ENCODE peak calls at places on chromosomes 16 and 17, in four cellular contexts. H is nephron progenitor cell, F is astrocyte of the spinal cord, Z is Peyer's patch. X is an unnamed sample.

GRCh38 chr17:280901-281300 is 71.7 kb downstream of the RPH3AL start:
- DNase-seq in H (no peak), F (no peak), Z (peak; percentile 13), X (no peak)

GRCh38 chr17:68057531-68057952 is 22.0 kb downstream of the KPNA2 start:
- DNase-seq in H (no peak), F (peak; percentile 29), Z (no peak), X (no peak)

GRCh38 chr16:17224859-17225258 is 245.9 kb downstream of the XYLT1 start:
- DNase-seq in H (no peak), F (peak; percentile 70), Z (no peak), X (peak; percentile 23)

GRCh38 chr17:69870091-69870530 is 204.9 kb upstream of the KCNJ16 start:
- DNase-seq in H (no peak), F (peak; percentile 88), Z (no peak), X (no peak)

GRCh38 chr17:37608369-37609169 is 649 bp downstream of the SYNRG start:
- DNase-seq in H (no peak), F (peak; percentile 52), Z (no peak), X (peak; percentile 18)

GRCh38 chr17:4043862-4044261 is 79.6 kb upstream of the ATP2A3 start:
- DNase-seq in H (no peak), F (no peak), Z (no peak), X (no peak)

GRCh38 chr16:2209258-2210008 is 1.2 kb downstream of the BRICD5 start:
- DNase-seq in H (no peak), F (no peak), Z (no peak), X (no peak)

GRCh38 chr17:488993-489757 is 136.6 kb upstream of the RPH3AL start:
- DNase-seq in H (peak; percentile 39), F (peak; percentile 33), Z (no peak), X (no peak)

GRCh38 chr16:89700649-89701424 is 668 bp downstream of the SPATA2L start:
- DNase-seq in H (peak; percentile 53), F (peak; percentile 35), Z (peak; percentile 88), X (peak; percentile 71)

GRCh38 chr16:85989863-85990643 is 91.1 kb downstream of the IRF8 start:
- DNase-seq in H (no peak), F (no peak), Z (no peak), X (peak; percentile 44)

GRCh38 chr17:28151001-28151400 is 108.5 kb downstream of the NLK start:
- DNase-seq in H (no peak), F (no peak), Z (no peak), X (no peak)

GRCh38 chr16:89418352-89418751 is 72.0 kb downstream of the ANKRD11 start:
- DNase-seq in H (no peak), F (no peak), Z (no peak), X (no peak)

GRCh38 chr17:34163681-34164080 is 91.4 kb upstream of the CCL2 start:
- DNase-seq in H (no peak), F (no peak), Z (no peak), X (no peak)

GRCh38 chr16:51035110-51035498 is 116.0 kb downstream of the SALL1 start:
- DNase-seq in H (no peak), F (no peak), Z (no peak), X (no peak)

GRCh38 chr16:75099075-75099667 is 17.4 kb downstream of the LDHD start:
- DNase-seq in H (no peak), F (no peak), Z (no peak), X (no peak)

GRCh38 chr16:12349950-12350842 is 373.7 kb downstream of the SNX29 start:
- DNase-seq in H (no peak), F (no peak), Z (no peak), X (no peak)

GRCh38 chr16:12347365-12347764 is 370.8 kb downstream of the SNX29 start:
- DNase-seq in H (no peak), F (no peak), Z (no peak), X (no peak)

GRCh38 chr16:12354296-12354818 is 377.8 kb downstream of the SNX29 start:
- DNase-seq in H (no peak), F (no peak), Z (no peak), X (no peak)

GRCh38 chr16:12348733-12349704 is 372.5 kb downstream of the SNX29 start:
- DNase-seq in H (no peak), F (no peak), Z (no peak), X (no peak)

DNA sequence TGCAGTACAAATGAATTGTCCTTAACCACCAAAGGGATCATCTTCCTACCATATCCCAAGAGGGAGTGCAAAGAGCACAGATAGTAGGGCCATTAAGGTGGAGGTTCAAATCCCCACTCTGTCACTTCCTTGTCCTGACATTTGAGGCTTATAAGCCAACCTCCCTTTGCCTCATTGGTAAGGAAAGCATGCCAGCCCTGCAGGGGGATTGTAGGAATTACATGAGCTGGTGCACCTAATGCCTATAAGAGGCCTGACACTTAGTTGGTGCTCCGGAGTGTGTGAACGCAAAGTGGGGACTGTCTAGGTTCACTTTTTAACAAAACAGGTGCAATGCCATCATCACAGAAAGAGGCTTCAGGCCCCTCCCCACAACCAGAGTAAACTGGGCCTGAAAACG is 374.4 kb downstream of the SNX29 start:
- DNase-seq in H (no peak), F (no peak), Z (no peak), X (no peak)
- TF ChIP-seq CTCF in H (no peak), F (no peak), Z (no peak), X (no peak)

DNA sequence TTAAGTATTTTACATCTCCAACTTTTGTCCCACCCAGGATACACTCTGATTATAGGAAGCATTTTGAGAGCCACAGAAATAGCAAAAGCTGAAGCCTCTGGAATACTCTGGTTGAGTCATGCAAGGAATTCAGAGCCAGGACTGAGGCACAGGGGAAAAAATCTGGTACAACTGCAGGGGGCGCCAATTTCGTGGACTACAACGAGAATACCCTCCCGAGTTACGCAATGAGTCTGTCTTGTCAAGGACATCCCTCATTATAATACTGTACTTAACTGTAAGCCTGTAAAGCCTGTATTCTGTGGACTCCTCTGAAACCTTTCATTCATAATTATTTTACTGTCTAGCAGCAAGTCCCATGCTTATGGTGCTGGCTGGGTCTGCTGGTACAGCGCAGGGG is 7.8 kb downstream of the HOXB1 start:
- DNase-seq in H (no peak), F (no peak), Z (no peak), X (no peak)
- TF ChIP-seq CTCF in H (peak; percentile 27), F (peak; percentile 23), Z (no peak), X (no peak)

GRCh38 chr16:68348645-68349445 is 38.0 kb downstream of the PRMT7 start:
- DNase-seq in H (no peak), F (no peak), Z (no peak), X (no peak)
- TF ChIP-seq CTCF in H (no peak), F (no peak), Z (no peak), X (no peak)

GRCh38 chr17:45302649-45303173 is 14.1 kb downstream of the MAP3K14 start:
- DNase-seq in H (no peak), F (peak; percentile 73), Z (no peak), X (no peak)

GRCh38 chr17:45299311-45299710 is 17.5 kb downstream of the MAP3K14 start:
- DNase-seq in H (no peak), F (no peak), Z (no peak), X (no peak)

GRCh38 chr17:45298546-45299285 is 18.1 kb downstream of the MAP3K14 start:
- DNase-seq in H (no peak), F (no peak), Z (no peak), X (no peak)

GRCh38 chr17:45300060-45300751 is 16.6 kb downstream of the MAP3K14 start:
- DNase-seq in H (no peak), F (no peak), Z (no peak), X (no peak)

DNA sequence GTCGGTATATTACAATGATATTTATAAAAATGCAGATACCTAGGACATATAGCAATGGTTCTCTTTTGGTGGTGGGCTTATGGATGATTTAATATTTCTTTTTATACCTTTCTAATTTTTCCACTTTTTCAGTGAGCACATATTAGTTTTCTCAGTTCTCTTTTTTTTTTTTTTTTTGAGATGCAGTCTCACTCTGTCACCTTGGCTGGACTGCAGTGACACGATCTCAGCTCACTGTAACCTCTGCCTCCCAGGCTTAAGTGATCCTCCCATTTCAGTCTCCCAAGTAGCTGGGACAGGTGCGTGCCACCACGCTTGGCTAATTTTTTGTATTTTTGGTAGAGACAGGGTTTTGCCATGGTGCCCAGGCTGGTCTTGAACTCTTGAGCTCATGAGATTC is 15.1 kb downstream of the MAP3K14 start:
- DNase-seq in H (no peak), F (no peak), Z (no peak), X (no peak)
- TF ChIP-seq CTCF in H (no peak), F (no peak), Z (no peak), X (no peak)

GRCh38 chr16:8882725-8883377 is 700 bp downstream of the LITAFD start:
- DNase-seq in H (no peak), F (no peak), Z (peak; percentile 25), X (no peak)

GRCh38 chr16:8887952-8888560 is 5.9 kb downstream of the LITAFD start:
- DNase-seq in H (no peak), F (peak; percentile 42), Z (peak; percentile 55), X (no peak)

GRCh38 chr16:8887438-8887765 is 5.3 kb downstream of the LITAFD start:
- DNase-seq in H (no peak), F (no peak), Z (peak; percentile 46), X (no peak)

GRCh38 chr16:8886593-8887437 is 4.7 kb downstream of the LITAFD start:
- DNase-seq in H (no peak), F (no peak), Z (peak; percentile 39), X (no peak)

GRCh38 chr16:8885674-8886592 is 3.8 kb downstream of the LITAFD start:
- DNase-seq in H (no peak), F (peak; percentile 40), Z (peak; percentile 79), X (no peak)
- TF ChIP-seq CTCF in H (no peak), F (peak; percentile 19), Z (no peak), X (no peak)

DNA sequence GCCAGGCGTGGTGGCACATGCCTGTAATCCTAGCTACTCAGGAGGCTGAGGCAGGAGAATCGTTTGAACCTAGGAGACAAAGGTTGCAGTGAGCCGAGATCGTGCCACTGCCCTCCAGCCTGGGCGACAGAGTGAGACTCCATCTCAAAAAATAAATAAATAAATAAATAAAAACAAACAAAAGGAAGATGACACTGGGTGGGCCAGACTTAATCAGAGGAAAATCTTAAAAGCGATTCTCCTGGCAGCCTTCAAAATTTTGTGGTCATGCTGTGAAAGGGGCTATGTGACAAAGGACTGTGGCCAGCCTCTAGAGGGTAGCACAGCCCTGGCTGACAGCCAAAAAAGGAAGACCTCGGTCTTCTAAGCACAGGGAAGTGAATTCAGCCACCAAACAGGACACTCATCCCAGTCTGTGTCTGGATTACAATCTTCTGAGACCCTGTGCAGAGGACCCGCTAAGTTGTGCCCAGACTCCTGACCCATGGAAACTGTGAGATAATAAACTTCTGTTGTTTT is 391.1 kb downstream of the CNTNAP4 start:
- DNase-seq in H (peak; percentile 14), F (no peak), Z (no peak), X (no peak)
- TF ChIP-seq CTCF in H (peak; percentile 17), F (no peak), Z (no peak), X (no peak)

DNA sequence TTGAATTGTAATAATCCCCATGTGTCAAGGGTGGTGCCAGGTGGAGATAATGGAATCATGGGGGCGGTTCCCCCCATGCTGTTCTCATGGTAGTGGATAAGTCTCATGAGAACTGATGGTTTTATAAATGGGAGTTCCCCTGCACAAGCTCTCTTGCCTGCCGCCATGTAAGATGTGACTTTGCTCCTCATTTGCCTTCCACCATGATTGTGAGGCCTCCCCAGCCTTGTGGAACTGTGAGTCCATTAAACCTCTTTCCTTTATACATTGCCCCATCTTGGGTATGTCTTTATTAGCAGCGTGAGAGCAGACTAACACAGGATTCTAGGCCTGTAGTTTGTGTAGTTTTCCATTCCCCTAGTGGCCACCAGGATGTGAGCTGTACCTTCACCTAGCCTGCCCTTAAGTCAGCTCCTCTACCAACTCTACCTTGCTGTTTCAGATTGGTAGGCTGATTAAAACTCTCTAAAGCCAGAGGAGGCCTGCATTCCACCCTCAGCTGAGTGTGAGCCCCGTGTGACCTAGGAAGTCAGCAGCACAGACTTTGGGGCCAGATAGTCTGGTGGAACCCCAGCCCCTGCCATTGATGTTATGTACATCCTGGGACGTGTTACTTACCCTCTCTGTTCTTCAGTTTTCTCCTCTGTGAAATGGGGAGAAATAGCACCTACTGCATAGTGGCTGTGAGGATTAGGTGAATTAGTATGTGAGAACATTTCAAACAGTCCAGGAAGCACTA is 252.4 kb upstream of the CACNG5 start:
- DNase-seq in H (no peak), F (no peak), Z (no peak), X (no peak)
- TF ChIP-seq CTCF in H (no peak), F (no peak), Z (no peak), X (no peak)

X was measured in GM13976.